ENCODE peak calls at places on chromosomes 16 and 17, in ten cellular contexts. K, V, O, Q, B, T, F, H, A and R are unnamed samples.

GRCh38 chr17:57723427-57724037 is 21.6 kb downstream of the CCDC182 start:
- DNase-seq in Q (no peak), B (no peak), T (no peak), H (no peak), A (no peak), F (no peak), V (no peak), O (no peak), K (no peak), R (no peak)

GRCh38 chr17:41837761-41838538 is at the start of gene KLHL10:
- DNase-seq in A (no peak), Q (no peak), B (no peak), V (no peak), O (no peak), K (no peak), T (no peak), F (no peak), H (no peak), R (no peak)

GRCh38 chr16:8936421-8936820 is 27.3 kb downstream of the USP7 start:
- DNase-seq in B (peak; percentile 69), F (peak; percentile 86), V (no peak), K (no peak), A (peak; percentile 87), Q (peak; percentile 72), H (peak; percentile 71), T (peak; percentile 81), O (no peak), R (no peak)

GRCh38 chr16:71431176-71431575 is 10.7 kb downstream of the TLE7 start:
- DNase-seq in H (no peak), Q (no peak), T (no peak), K (no peak), A (no peak), O (no peak), V (no peak), B (no peak), F (no peak), R (no peak)

GRCh38 chr16:8990445-8990844 is 26.7 kb upstream of the USP7 start:
- DNase-seq in F (no peak), Q (no peak), B (no peak), V (no peak), H (no peak), O (no peak), T (no peak), K (no peak), A (peak; percentile 39), R (no peak)

GRCh38 chr16:3157229-3158013 is 22.6 kb downstream of the ZNF213 start:
- DNase-seq in H (peak; percentile 94), V (peak; percentile 84), Q (peak; percentile 97), A (peak; percentile 92), T (peak; percentile 79), B (peak; percentile 81), F (peak; percentile 93), O (peak; percentile 74), K (peak; percentile 72), R (no peak)

GRCh38 chr16:85517154-85517553 is 96.0 kb upstream of the GSE1 start:
- DNase-seq in V (no peak), F (no peak), K (no peak), B (no peak), H (no peak), T (no peak), A (no peak), O (no peak), Q (no peak), R (no peak)

GRCh38 chr17:29613371-29613837 is 9.3 kb downstream of the CORO6 start:
- DNase-seq in A (peak; percentile 96), Q (peak; percentile 77), T (peak; percentile 88), O (peak; percentile 96), V (peak; percentile 98), K (peak; percentile 91), F (no peak), H (no peak), B (no peak), R (peak; percentile 82)

GRCh38 chr17:55965051-55965450 is 188.2 kb upstream of the ANKFN1 start:
- DNase-seq in Q (no peak), A (no peak), H (no peak), O (no peak), B (no peak), F (no peak), V (no peak), K (no peak), T (no peak), R (no peak)

GRCh38 chr16:78227855-78228254 is 128.4 kb downstream of the WWOX start:
- DNase-seq in K (no peak), Q (no peak), T (no peak), A (peak; percentile 64), V (no peak), H (peak; percentile 39), F (peak; percentile 35), B (no peak), O (no peak), R (no peak)
- TF ChIP-seq CTCF in K (no peak), Q (peak; percentile 39), T (no peak), A (peak; percentile 75), V (no peak), H (peak; percentile 47), F (peak; percentile 46), B (no peak), O (peak; percentile 37), R (peak; percentile 62)

GRCh38 chr17:20092973-20093626 is 83.9 kb downstream of the SPECC1 start:
- DNase-seq in A (peak; percentile 48), K (no peak), H (no peak), Q (no peak), B (no peak), V (no peak), T (no peak), F (no peak), O (no peak), R (no peak)

GRCh38 chr17:20094777-20095176 is 85.6 kb downstream of the SPECC1 start:
- DNase-seq in B (no peak), O (no peak), H (no peak), K (no peak), F (no peak), V (no peak), Q (no peak), A (no peak), T (no peak), R (no peak)

GRCh38 chr17:20096430-20096829 is 87.3 kb downstream of the SPECC1 start:
- DNase-seq in Q (no peak), K (no peak), O (no peak), F (no peak), V (no peak), T (no peak), B (no peak), H (no peak), A (no peak), R (no peak)

GRCh38 chr17:20097362-20097761 is 88.2 kb downstream of the SPECC1 start:
- DNase-seq in V (no peak), A (no peak), B (no peak), K (no peak), H (no peak), O (no peak), T (no peak), Q (no peak), F (no peak), R (no peak)

GRCh38 chr17:20095366-20096080 is 86.4 kb downstream of the SPECC1 start:
- DNase-seq in F (peak; percentile 22), K (peak; percentile 62), A (peak; percentile 82), V (no peak), B (peak; percentile 67), O (peak; percentile 51), T (no peak), H (peak; percentile 63), Q (no peak), R (no peak)
- TF ChIP-seq CTCF in F (peak; percentile 19), K (no peak), A (peak; percentile 71), V (no peak), B (peak; percentile 70), O (peak; percentile 54), T (no peak), H (peak; percentile 62), Q (peak; percentile 39), R (peak; percentile 66)

GRCh38 chr17:74212913-74213791 is at the start of gene TTYH2:
- DNase-seq in F (peak; percentile 82), A (peak; percentile 91), V (peak; percentile 96), O (peak; percentile 66), T (peak; percentile 88), Q (peak; percentile 72), B (peak; percentile 84), H (peak; percentile 93), K (peak; percentile 89), R (peak; percentile 88)
- TF ChIP-seq CTCF in F (no peak), A (peak; percentile 28), V (no peak), O (peak; percentile 52), T (peak; percentile 35), Q (peak; percentile 51), B (peak; percentile 18), H (peak; percentile 57), K (no peak), R (peak; percentile 65)

GRCh38 chr17:31064707-31065106 is 30.1 kb upstream of the NF1 start:
- DNase-seq in A (no peak), Q (peak; percentile 77), H (no peak), T (no peak), F (no peak), B (no peak), V (no peak), O (no peak), K (no peak), R (no peak)

GRCh38 chr17:31067699-31068184 is 27.0 kb upstream of the NF1 start:
- DNase-seq in B (peak; percentile 63), K (no peak), V (no peak), F (no peak), O (no peak), Q (peak; percentile 80), T (no peak), H (peak; percentile 73), A (no peak), R (no peak)

GRCh38 chr17:31073411-31073810 is 21.4 kb upstream of the NF1 start:
- DNase-seq in B (no peak), T (no peak), A (no peak), K (no peak), F (no peak), H (no peak), O (no peak), V (no peak), Q (no peak), R (no peak)

GRCh38 chr17:31072186-31072585 is 22.6 kb upstream of the NF1 start:
- DNase-seq in A (peak; percentile 20), Q (peak; percentile 94), F (no peak), B (no peak), V (no peak), O (no peak), K (no peak), H (no peak), T (no peak), R (no peak)

DNA sequence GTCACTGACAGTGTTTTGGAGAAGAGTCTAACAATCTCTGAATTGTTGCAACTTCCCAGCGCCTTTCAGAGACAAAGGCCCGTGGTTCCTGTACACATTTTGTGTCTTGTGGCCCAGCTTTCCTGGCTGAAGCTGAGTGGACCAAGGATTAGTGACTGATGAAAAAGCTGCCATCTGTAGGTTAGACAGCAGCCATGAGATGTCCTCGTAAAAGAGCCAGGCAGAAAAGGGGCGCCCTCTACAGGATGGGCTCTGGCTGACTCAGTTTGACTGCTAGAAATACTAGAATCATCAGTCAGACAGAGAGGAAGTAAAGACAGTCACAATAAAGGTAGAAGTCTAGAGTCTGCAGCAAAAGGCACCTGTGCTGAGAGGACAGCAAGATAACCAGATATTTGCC is 26.5 kb upstream of the NF1 start:
- DNase-seq in A (peak; percentile 85), K (no peak), F (peak; percentile 53), T (peak; percentile 67), Q (peak; percentile 37), H (peak; percentile 31), B (no peak), O (peak; percentile 29), V (no peak), R (no peak)
- TF ChIP-seq CTCF in A (peak; percentile 95), K (no peak), F (peak; percentile 23), T (peak; percentile 59), Q (peak; percentile 64), H (peak; percentile 46), B (peak; percentile 41), O (peak; percentile 51), V (no peak), R (peak; percentile 59)